ENCODE peak calls at places on chromosomes 5 and 9, in four cellular contexts. Y is K562, D is HL-60, U is GM12878. L is an unnamed sample.
A peak's percentile ranks its signal among the peaks of the same experiment; 100 is the strongest.

GRCh38 chr5:175885813-175886212 is 14.4 kb downstream of the CPLX2 start:
- DNase-seq in Y (no peak), D (peak; percentile 86), U (no peak), L (no peak)

GRCh38 chr5:109852371-109853160 is 162.8 kb downstream of the MAN2A1 start:
- DNase-seq in Y (no peak), D (no peak), U (no peak), L (no peak)

GRCh38 chr5:138573949-138574670 is 1.1 kb downstream of the HSPA9 start:
- DNase-seq in Y (peak; percentile 27), D (no peak), U (no peak), L (no peak)

GRCh38 chr9:111873901-111874300 is 22.7 kb upstream of the UGCG start:
- DNase-seq in Y (no peak), D (no peak), U (no peak), L (no peak)

GRCh38 chr5:25006734-25007133 is 362.0 kb upstream of the CDH10 start:
- DNase-seq in Y (no peak), D (peak; percentile 49), U (no peak), L (no peak)

GRCh38 chr9:80188579-80188978 is 616.8 kb downstream of the TLE4 start:
- DNase-seq in Y (no peak), D (peak; percentile 44), U (no peak), L (no peak)

GRCh38 chr9:82532504-82532903 is 530.4 kb downstream of the RASEF start:
- DNase-seq in Y (no peak), D (no peak), U (no peak), L (no peak)

GRCh38 chr5:168978015-168978414 is 322.9 kb downstream of the SLIT3 start:
- DNase-seq in Y (no peak), D (no peak), U (no peak), L (no peak)

GRCh38 chr5:1292139-1292538 is 2.7 kb downstream of the TERT start:
- DNase-seq in Y (no peak), D (no peak), U (no peak), L (no peak)

GRCh38 chr5:118033686-118034338 is 954.5 kb downstream of the DTWD2 start:
- DNase-seq in Y (no peak), D (no peak), U (no peak), L (no peak)

GRCh38 chr5:54081415-54081814 is 229.0 kb downstream of the ARL15 start:
- DNase-seq in Y (no peak), D (peak; percentile 41), U (no peak), L (no peak)

GRCh38 chr5:138954257-138955012 is 79.3 kb upstream of the LRRTM2 start:
- DNase-seq in Y (no peak), D (no peak), U (no peak), L (no peak)

GRCh38 chr9:126947529-126947928 is 32.9 kb downstream of the RALGPS1 start:
- DNase-seq in Y (peak; percentile 13), D (no peak), U (no peak), L (no peak)

GRCh38 chr5:165161204-165161603 is 1655.8 kb downstream of the MAT2B start:
- DNase-seq in Y (no peak), D (no peak), U (no peak), L (no peak)

GRCh38 chr5:132420706-132421272 is 51.3 kb downstream of the SLC22A5 start:
- DNase-seq in Y (no peak), D (no peak), U (peak; percentile 95), L (no peak)

GRCh38 chr5:53501054-53501453 is 20.6 kb downstream of the FST start:
- DNase-seq in Y (no peak), D (no peak), U (no peak), L (no peak)

GRCh38 chr5:16507716-16508115 is 42.1 kb upstream of the ZNF622 start:
- DNase-seq in Y (no peak), D (no peak), U (no peak), L (no peak)

GRCh38 chr5:55714749-55715148 is 2.6 kb upstream of the SLC38A9 start:
- DNase-seq in Y (no peak), D (no peak), U (no peak), L (no peak)
- TF ChIP-seq SPI1 in Y (no peak), D (no peak), U (no peak), L (no peak)

GRCh38 chr9:2016411-2017208 is 1.5 kb downstream of the SMARCA2 start:
- DNase-seq in Y (peak; percentile 71), D (peak; percentile 86), U (no peak), L (peak; percentile 36)
- TF ChIP-seq POLR2AphosphoS5 in Y (peak; percentile 61), D (peak; percentile 72), U (peak; percentile 60), L (no peak)

GRCh38 chr5:94908889-94909480 is 290.5 kb downstream of the SLF1 start:
- DNase-seq in Y (peak; percentile 38), D (peak; percentile 1), U (no peak), L (no peak)
- TF ChIP-seq SPI1 in Y (no peak), D (no peak), U (no peak), L (no peak)

GRCh38 chr9:4502444-4502843 is 12.2 kb downstream of the SLC1A1 start:
- DNase-seq in Y (no peak), D (no peak), U (no peak), L (no peak)

GRCh38 chr9:4504250-4504649 is 14.0 kb downstream of the SLC1A1 start:
- DNase-seq in Y (no peak), D (no peak), U (no peak), L (no peak)

GRCh38 chr9:4499917-4500316 is 9.6 kb downstream of the SLC1A1 start:
- DNase-seq in Y (no peak), D (no peak), U (no peak), L (no peak)

GRCh38 chr9:4503103-4503502 is 12.8 kb downstream of the SLC1A1 start:
- DNase-seq in Y (no peak), D (no peak), U (no peak), L (no peak)

DNA sequence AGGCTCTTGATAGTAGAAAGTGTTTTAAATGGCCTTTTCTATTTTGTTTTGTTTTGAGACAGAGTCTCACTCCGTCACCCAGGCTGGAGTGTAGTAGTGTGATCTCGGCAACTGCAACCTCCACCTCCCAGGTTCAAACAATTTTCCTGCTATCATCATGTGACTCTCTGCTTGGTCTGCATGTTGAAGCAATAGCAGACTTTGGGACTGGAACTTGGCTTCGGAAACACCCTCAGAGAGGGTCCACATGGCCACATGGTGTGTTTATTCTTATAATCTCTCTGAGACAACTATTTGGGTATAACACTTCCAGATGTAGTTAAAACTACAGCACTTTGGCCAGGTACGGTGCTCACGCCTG is 10.9 kb downstream of the SLC1A1 start:
- DNase-seq in Y (no peak), D (no peak), U (no peak), L (no peak)
- TF ChIP-seq POLR2AphosphoS5 in Y (no peak), D (no peak), U (no peak), L (no peak)

DNA sequence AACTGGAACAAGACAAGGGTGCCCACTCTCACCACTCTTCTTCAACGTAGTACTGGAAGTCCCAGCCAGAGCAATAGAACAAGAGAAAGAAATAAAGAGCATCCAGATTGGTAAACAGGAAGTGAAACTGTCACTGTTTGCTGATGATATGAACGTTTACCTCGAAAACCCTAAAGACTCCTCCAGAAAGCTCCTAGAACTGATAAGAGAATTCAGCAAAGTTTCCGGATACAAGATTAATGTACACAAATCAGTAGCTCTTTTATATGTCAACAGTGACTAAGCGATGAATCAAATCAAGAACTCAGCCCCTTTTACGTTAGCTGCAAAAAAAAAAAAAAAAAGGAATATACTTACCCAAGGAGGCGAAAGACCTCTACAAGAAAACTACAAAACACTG is 306.6 kb downstream of the PLK2 start:
- DNase-seq in Y (peak; percentile 4), D (no peak), U (no peak), L (no peak)
- TF ChIP-seq SPI1 in Y (no peak), D (no peak), U (peak; percentile 39), L (peak; percentile 64)

GRCh38 chr9:76691761-76692313 is 72.4 kb upstream of the PCA3 start:
- DNase-seq in Y (no peak), D (no peak), U (no peak), L (no peak)
- TF ChIP-seq POLR2AphosphoS5 in Y (no peak), D (no peak), U (no peak), L (no peak)

GRCh38 chr9:99513441-99514112 is 291.5 kb downstream of the SEC61B start:
- DNase-seq in Y (no peak), D (no peak), U (peak; percentile 59), L (no peak)
- TF ChIP-seq SPI1 in Y (no peak), D (no peak), U (peak; percentile 95), L (peak; percentile 97)